ENCODE peak calls at places on chromosomes 2 and 18, in six cellular contexts. J is HepG2; K is CD4-positive, alpha-beta memory T cell; I is thyroid gland; E is fibroblast of lung; Z is ovary. L is an unnamed sample.

GRCh38 chr18:75204262-75204977 is 4.5 kb downstream of the PTGR3 start:
- DNase-seq in K (no peak), J (no peak), Z (peak; percentile 46), E (peak; percentile 41), I (peak; percentile 62), L (peak; percentile 66)

GRCh38 chr2:100529900-100530299 is 32.9 kb upstream of the PDCL3 start:
- DNase-seq in K (no peak), Z (no peak), I (no peak), E (no peak), J (no peak), L (no peak)

GRCh38 chr2:173282795-173283545 is 71.7 kb upstream of the CDCA7 start:
- DNase-seq in Z (no peak), J (no peak), E (no peak), K (no peak), I (no peak), L (no peak)

GRCh38 chr2:73986085-73986680 is 1.5 kb downstream of the TET3 start:
- DNase-seq in J (no peak), E (no peak), K (peak; percentile 54), I (no peak), Z (no peak), L (no peak)

GRCh38 chr2:29606105-29606871 is 315.1 kb downstream of the ALK start:
- DNase-seq in Z (no peak), K (no peak), J (no peak), I (no peak), E (peak; percentile 98), L (no peak)

GRCh38 chr2:43039376-43040080 is 186.9 kb downstream of the ZFP36L2 start:
- DNase-seq in I (peak; percentile 67), Z (no peak), K (no peak), J (no peak), E (no peak), L (no peak)

GRCh38 chr2:157596992-157597681 is 31.5 kb downstream of the ACVR1C start:
- DNase-seq in J (no peak), Z (no peak), I (peak; percentile 32), K (peak; percentile 40), E (peak; percentile 12), L (peak; percentile 79)

GRCh38 chr2:886072-887022 is 64.3 kb upstream of the SNTG2 start:
- DNase-seq in K (no peak), J (no peak), E (no peak), I (no peak), Z (no peak), L (no peak)

GRCh38 chr2:20687260-20687772 is 20.4 kb downstream of the GDF7 start:
- DNase-seq in K (no peak), I (no peak), J (no peak), E (no peak), Z (no peak), L (no peak)

GRCh38 chr2:65366595-65367125 is 65.7 kb downstream of the SPRED2 start:
- DNase-seq in J (peak; percentile 77), I (no peak), Z (no peak), E (peak; percentile 97), K (no peak), L (no peak)

GRCh38 chr2:123438277-123439050 is 586.6 kb upstream of the CNTNAP5 start:
- DNase-seq in I (no peak), Z (no peak), K (no peak), E (no peak), J (no peak), L (no peak)

GRCh38 chr2:128422571-128422970 is 103.9 kb upstream of the HS6ST1 start:
- DNase-seq in Z (no peak), I (no peak), E (peak; percentile 95), J (no peak), K (no peak), L (peak; percentile 3)

GRCh38 chr2:209368924-209369323 is 54.9 kb upstream of the MAP2 start:
- DNase-seq in E (peak; percentile 100), I (peak; percentile 86), Z (no peak), J (peak; percentile 54), K (no peak), L (peak; percentile 62)

GRCh38 chr18:48059363-48060109 is 129.1 kb upstream of the SMAD2 start:
- DNase-seq in I (peak; percentile 50), J (no peak), E (no peak), K (no peak), Z (no peak), L (no peak)

GRCh38 chr2:216345846-216346245 is 26.4 kb downstream of the MARCHF4 start:
- DNase-seq in Z (no peak), E (no peak), J (no peak), I (no peak), K (no peak), L (no peak)

GRCh38 chr18:66729459-66730239 is 125.8 kb upstream of the CDH19 start:
- DNase-seq in J (no peak), Z (no peak), K (no peak), E (no peak), I (no peak), L (no peak)

GRCh38 chr18:62334110-62334509 is 9.0 kb downstream of the TNFRSF11A start:
- DNase-seq in I (no peak), Z (no peak), K (no peak), J (no peak), E (peak; percentile 60), L (no peak)

GRCh38 chr2:62412347-62412742 is 93.7 kb downstream of the TMEM17 start:
- DNase-seq in I (no peak), E (no peak), Z (no peak), K (no peak), J (no peak), L (no peak)

GRCh38 chr2:127589876-127590275 is 54.4 kb downstream of the MYO7B start:
- DNase-seq in K (no peak), J (no peak), I (no peak), Z (no peak), E (no peak), L (no peak)

GRCh38 chr2:3282056-3282998 is 95.3 kb downstream of the EIPR1 start:
- DNase-seq in E (peak; percentile 87), Z (no peak), J (no peak), K (no peak), I (peak; percentile 87), L (no peak)

GRCh38 chr2:147482590-147483292 is 362.1 kb upstream of the ACVR2A start:
- DNase-seq in E (peak; percentile 11), J (no peak), K (no peak), Z (no peak), I (no peak), L (no peak)

GRCh38 chr18:61608306-61608705 is 275.1 kb downstream of the CDH20 start:
- DNase-seq in E (peak; percentile 19), K (no peak), Z (no peak), J (no peak), I (no peak), L (no peak)

GRCh38 chr18:74692367-74693013 is 94.8 kb downstream of the ZNF407 start:
- DNase-seq in J (no peak), K (no peak), I (no peak), Z (no peak), E (no peak), L (no peak)

GRCh38 chr2:172613035-172613434 is 57.1 kb downstream of the PDK1 start:
- DNase-seq in Z (no peak), I (no peak), K (no peak), E (peak; percentile 14), J (no peak), L (no peak)

GRCh38 chr2:241886840-241887447 is 17.4 kb downstream of the RTP5 start:
- DNase-seq in E (no peak), I (no peak), J (no peak), K (peak; percentile 1), Z (no peak), L (no peak)

GRCh38 chr2:28981016-28981441 is at the start of gene TOGARAM2:
- DNase-seq in I (peak; percentile 78), J (peak; percentile 23), E (peak; percentile 44), Z (peak; percentile 58), K (no peak), L (peak; percentile 25)

GRCh38 chr2:221123396-221123795 is 448.7 kb downstream of the EPHA4 start:
- DNase-seq in E (no peak), J (no peak), I (no peak), K (no peak), Z (no peak), L (no peak)

GRCh38 chr2:229084467-229084866 is 186.6 kb downstream of the PID1 start:
- DNase-seq in E (peak; percentile 21), K (no peak), Z (no peak), J (no peak), I (no peak), L (no peak)

GRCh38 chr2:66509326-66509811 is 74.4 kb downstream of the MEIS1 start:
- DNase-seq in E (peak; percentile 77), Z (no peak), K (no peak), I (no peak), J (no peak), L (no peak)

GRCh38 chr2:124034265-124034664 is 9.2 kb downstream of the CNTNAP5 start:
- DNase-seq in Z (no peak), I (no peak), K (no peak), E (no peak), J (no peak), L (no peak)

GRCh38 chr18:54003195-54003594 is 221.3 kb downstream of the MBD2 start:
- DNase-seq in Z (no peak), J (no peak), E (no peak), K (no peak), I (no peak), L (no peak)
- H3K27me3 ChIP-seq in Z (no peaks in the 10 kb centered on the region), J (no peaks in the 10 kb centered on the region), E (no peaks in the 10 kb centered on the region), K (no peaks in the 10 kb centered on the region), I (no peaks in the 10 kb centered on the region), L (no peaks in the 10 kb centered on the region)

GRCh38 chr2:10035633-10036032 is 7.7 kb upstream of the KLF11 start:
- DNase-seq in Z (no peak), I (no peak), J (no peak), K (no peak), E (no peak), L (no peak)
- H3K27ac ChIP-seq in Z (no peak overlapping the region), I (peak overlapping the region; percentile 48), J (no peak overlapping the region), K (no peak overlapping the region), E (no peak overlapping the region), L (peak overlapping the region; percentile 85)

DNA sequence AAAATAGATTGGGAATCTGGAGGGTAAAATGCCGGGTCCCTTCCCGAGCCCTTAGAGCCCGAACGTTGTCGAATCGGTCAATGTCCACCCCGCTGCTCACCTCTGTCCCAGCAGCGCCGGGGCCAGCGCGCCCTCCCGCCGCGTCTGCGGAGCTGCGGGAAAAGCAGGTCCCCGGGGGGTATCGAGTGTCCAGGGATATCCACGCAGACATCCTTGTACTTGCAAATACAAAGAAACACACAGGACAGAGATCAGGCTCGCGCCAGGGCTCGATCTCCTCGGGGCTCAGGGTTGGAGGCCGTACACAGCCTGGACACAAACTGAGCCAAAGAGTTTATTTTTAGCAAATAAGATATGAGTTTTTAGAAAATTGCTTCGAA is 2.3 kb upstream of the GATA6 start:
- DNase-seq in I (no peak), Z (peak; percentile 49), K (no peak), E (no peak), J (no peak), L (peak; percentile 45)
- H3K4me3 ChIP-seq in I (no peak overlapping the region), Z (peak overlapping the region; percentile 98), K (no peak overlapping the region), E (peak overlapping the region; percentile 66), J (no peak overlapping the region), L (peak overlapping the region; percentile 72)

DNA sequence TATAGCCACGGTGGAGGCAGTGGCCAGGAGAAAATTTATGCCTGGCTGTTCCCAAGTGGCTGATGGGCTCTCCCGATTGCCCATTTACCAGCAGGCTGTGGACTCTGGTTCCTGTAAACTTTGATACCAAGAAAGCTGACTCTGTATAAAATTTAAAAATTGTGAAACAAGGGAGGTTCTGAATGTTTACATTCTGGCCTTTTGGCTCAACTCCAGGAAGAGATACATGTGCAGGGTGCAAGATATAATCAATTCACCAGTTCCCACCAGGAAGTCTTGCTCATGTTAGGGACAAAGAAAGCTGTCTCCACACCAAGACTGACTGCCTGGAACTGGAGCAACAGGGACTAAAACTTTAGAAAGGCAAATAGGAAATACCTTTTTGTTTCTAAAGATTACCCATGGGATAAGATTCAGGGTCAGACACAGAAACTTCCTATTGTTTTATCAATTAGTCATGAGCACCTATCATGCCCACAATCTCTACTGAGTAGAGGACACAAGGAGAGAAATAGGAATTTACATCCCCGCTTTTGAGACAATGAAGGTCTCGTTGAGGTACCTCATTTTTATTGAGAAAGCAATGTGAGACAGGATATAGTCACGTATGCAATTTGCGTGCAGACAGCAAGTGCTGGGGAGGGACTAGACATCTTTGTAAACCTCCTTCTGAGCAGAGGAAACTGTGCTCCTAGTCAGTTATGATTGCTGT is 123.5 kb downstream of the LIPG start:
- DNase-seq in Z (no peak), E (peak; percentile 51), I (no peak), K (no peak), J (no peak), L (no peak)
- H3K27me3 ChIP-seq in Z (no peaks in the 10 kb centered on the region), E (no peaks in the 10 kb centered on the region), I (no peaks in the 10 kb centered on the region), K (no peaks in the 10 kb centered on the region), J (no peaks in the 10 kb centered on the region), L (no peaks in the 10 kb centered on the region)